ENCODE peak calls at places on chromosomes 16 and 17, in seven cellular contexts. One of them, this sample, is unnamed.

GRCh38 chr17:37373530-37374159 is 2.1 kb upstream of the C17orf78 start:
- DNase-seq in fibroblast of pulmonary artery: peak
- DNase-seq in ascending aorta: peak
- DNase-seq in NB4: peak
- DNase-seq in CD8-positive, alpha-beta T cell: peak
- DNase-seq in heart left ventricle: peak
- DNase-seq in SK-N-SH: peak
- DNase-seq in this sample: peak

GRCh38 chr16:73306901-73307413 is 259.0 kb upstream of the ZFHX3 start:
- DNase-seq in fibroblast of pulmonary artery: no peak
- DNase-seq in ascending aorta: no peak
- DNase-seq in NB4: no peak
- DNase-seq in CD8-positive, alpha-beta T cell: no peak
- DNase-seq in heart left ventricle: no peak
- DNase-seq in SK-N-SH: no peak
- DNase-seq in this sample: no peak

GRCh38 chr16:79307214-79307613 is 293.3 kb downstream of the MAF start:
- DNase-seq in fibroblast of pulmonary artery: no peak
- DNase-seq in ascending aorta: peak
- DNase-seq in NB4: peak
- DNase-seq in CD8-positive, alpha-beta T cell: no peak
- DNase-seq in heart left ventricle: peak
- DNase-seq in SK-N-SH: no peak
- DNase-seq in this sample: no peak

GRCh38 chr17:40443988-40444899 is 994 bp downstream of the IGFBP4 start:
- DNase-seq in fibroblast of pulmonary artery: peak
- DNase-seq in ascending aorta: no peak
- DNase-seq in NB4: peak
- DNase-seq in CD8-positive, alpha-beta T cell: no peak
- DNase-seq in heart left ventricle: no peak
- DNase-seq in SK-N-SH: no peak
- DNase-seq in this sample: no peak

GRCh38 chr17:58119491-58119890 is 28.7 kb upstream of the OR4D1 start:
- DNase-seq in fibroblast of pulmonary artery: no peak
- DNase-seq in ascending aorta: no peak
- DNase-seq in NB4: no peak
- DNase-seq in CD8-positive, alpha-beta T cell: no peak
- DNase-seq in heart left ventricle: no peak
- DNase-seq in SK-N-SH: no peak
- DNase-seq in this sample: no peak

GRCh38 chr17:41625602-41626001 is 1.2 kb upstream of the KRT17 start:
- DNase-seq in fibroblast of pulmonary artery: no peak
- DNase-seq in ascending aorta: no peak
- DNase-seq in NB4: peak
- DNase-seq in CD8-positive, alpha-beta T cell: no peak
- DNase-seq in heart left ventricle: peak
- DNase-seq in SK-N-SH: no peak
- DNase-seq in this sample: no peak

GRCh38 chr17:50817838-50818237 is 17.5 kb upstream of the WFIKKN2 start:
- DNase-seq in fibroblast of pulmonary artery: no peak
- DNase-seq in ascending aorta: no peak
- DNase-seq in NB4: no peak
- DNase-seq in CD8-positive, alpha-beta T cell: no peak
- DNase-seq in heart left ventricle: no peak
- DNase-seq in SK-N-SH: no peak
- DNase-seq in this sample: no peak

GRCh38 chr17:10803830-10804498 is at the start of gene TMEM238L:
- DNase-seq in fibroblast of pulmonary artery: no peak
- DNase-seq in ascending aorta: no peak
- DNase-seq in NB4: no peak
- DNase-seq in CD8-positive, alpha-beta T cell: no peak
- DNase-seq in heart left ventricle: no peak
- DNase-seq in SK-N-SH: no peak
- DNase-seq in this sample: no peak

GRCh38 chr16:90057738-90058173 is 19.4 kb downstream of the PRDM7 start:
- DNase-seq in fibroblast of pulmonary artery: peak
- DNase-seq in ascending aorta: peak
- DNase-seq in NB4: peak
- DNase-seq in CD8-positive, alpha-beta T cell: no peak
- DNase-seq in heart left ventricle: no peak
- DNase-seq in SK-N-SH: no peak
- DNase-seq in this sample: no peak

GRCh38 chr17:49723423-49723822 is 15.7 kb upstream of the SLC35B1 start:
- DNase-seq in fibroblast of pulmonary artery: peak
- DNase-seq in ascending aorta: no peak
- DNase-seq in NB4: peak
- DNase-seq in CD8-positive, alpha-beta T cell: no peak
- DNase-seq in heart left ventricle: peak
- DNase-seq in SK-N-SH: no peak
- DNase-seq in this sample: no peak

GRCh38 chr17:19724501-19725420 is 8.4 kb upstream of the SLC47A2 start:
- DNase-seq in fibroblast of pulmonary artery: no peak
- DNase-seq in ascending aorta: peak
- DNase-seq in NB4: peak
- DNase-seq in CD8-positive, alpha-beta T cell: peak
- DNase-seq in heart left ventricle: peak
- DNase-seq in SK-N-SH: no peak
- DNase-seq in this sample: no peak

GRCh38 chr17:28030386-28030785 is 12.1 kb upstream of the NLK start:
- DNase-seq in fibroblast of pulmonary artery: no peak
- DNase-seq in ascending aorta: no peak
- DNase-seq in NB4: no peak
- DNase-seq in CD8-positive, alpha-beta T cell: no peak
- DNase-seq in heart left ventricle: no peak
- DNase-seq in SK-N-SH: no peak
- DNase-seq in this sample: no peak

GRCh38 chr17:39623356-39623950 is 3.3 kb upstream of the PPP1R1B start:
- DNase-seq in fibroblast of pulmonary artery: peak
- DNase-seq in ascending aorta: peak
- DNase-seq in NB4: peak
- DNase-seq in CD8-positive, alpha-beta T cell: peak
- DNase-seq in heart left ventricle: peak
- DNase-seq in SK-N-SH: peak
- DNase-seq in this sample: no peak

GRCh38 chr16:364595-365491 is 5.5 kb downstream of the MRPL28 start:
- DNase-seq in fibroblast of pulmonary artery: no peak
- DNase-seq in ascending aorta: no peak
- DNase-seq in NB4: no peak
- DNase-seq in CD8-positive, alpha-beta T cell: no peak
- DNase-seq in heart left ventricle: no peak
- DNase-seq in SK-N-SH: no peak
- DNase-seq in this sample: no peak

GRCh38 chr17:29051194-29051593 is 8.3 kb downstream of the PIPOX start:
- DNase-seq in fibroblast of pulmonary artery: no peak
- DNase-seq in ascending aorta: no peak
- DNase-seq in NB4: no peak
- DNase-seq in CD8-positive, alpha-beta T cell: no peak
- DNase-seq in heart left ventricle: no peak
- DNase-seq in SK-N-SH: no peak
- DNase-seq in this sample: no peak

GRCh38 chr16:3740934-3741333 is 23.6 kb upstream of the TRAP1 start:
- DNase-seq in fibroblast of pulmonary artery: no peak
- DNase-seq in ascending aorta: no peak
- DNase-seq in NB4: no peak
- DNase-seq in CD8-positive, alpha-beta T cell: no peak
- DNase-seq in heart left ventricle: no peak
- DNase-seq in SK-N-SH: no peak
- DNase-seq in this sample: no peak

GRCh38 chr16:62225675-62226074 is 189.4 kb upstream of the CDH8 start:
- DNase-seq in fibroblast of pulmonary artery: peak
- DNase-seq in ascending aorta: no peak
- DNase-seq in NB4: peak
- DNase-seq in CD8-positive, alpha-beta T cell: no peak
- DNase-seq in heart left ventricle: peak
- DNase-seq in SK-N-SH: peak
- DNase-seq in this sample: no peak

GRCh38 chr16:84055801-84056634 is 13.4 kb upstream of the SLC38A8 start:
- DNase-seq in fibroblast of pulmonary artery: no peak
- DNase-seq in ascending aorta: no peak
- DNase-seq in NB4: no peak
- DNase-seq in CD8-positive, alpha-beta T cell: no peak
- DNase-seq in heart left ventricle: no peak
- DNase-seq in SK-N-SH: no peak
- DNase-seq in this sample: no peak

GRCh38 chr17:68398731-68399637 is 58.3 kb downstream of the WIPI1 start:
- DNase-seq in fibroblast of pulmonary artery: peak
- DNase-seq in ascending aorta: no peak
- DNase-seq in NB4: peak
- DNase-seq in CD8-positive, alpha-beta T cell: no peak
- DNase-seq in heart left ventricle: peak
- DNase-seq in SK-N-SH: peak
- DNase-seq in this sample: no peak

GRCh38 chr17:7883781-7884386 is 4.7 kb upstream of the CHD3 start:
- DNase-seq in fibroblast of pulmonary artery: peak
- DNase-seq in ascending aorta: no peak
- DNase-seq in NB4: peak
- DNase-seq in CD8-positive, alpha-beta T cell: no peak
- DNase-seq in heart left ventricle: no peak
- DNase-seq in SK-N-SH: peak
- DNase-seq in this sample: no peak

GRCh38 chr16:73354426-73354825 is 306.5 kb upstream of the ZFHX3 start:
- DNase-seq in fibroblast of pulmonary artery: no peak
- DNase-seq in ascending aorta: no peak
- DNase-seq in NB4: no peak
- DNase-seq in CD8-positive, alpha-beta T cell: no peak
- DNase-seq in heart left ventricle: no peak
- DNase-seq in SK-N-SH: no peak
- DNase-seq in this sample: no peak

GRCh38 chr17:18184143-18185007 is 747 bp downstream of the ALKBH5 start:
- DNase-seq in fibroblast of pulmonary artery: peak
- DNase-seq in ascending aorta: peak
- DNase-seq in NB4: peak
- DNase-seq in CD8-positive, alpha-beta T cell: peak
- DNase-seq in heart left ventricle: peak
- DNase-seq in SK-N-SH: no peak
- DNase-seq in this sample: no peak

GRCh38 chr16:31298958-31299357 is 39.2 kb downstream of the ITGAM start:
- DNase-seq in fibroblast of pulmonary artery: peak
- DNase-seq in ascending aorta: no peak
- DNase-seq in NB4: peak
- DNase-seq in CD8-positive, alpha-beta T cell: no peak
- DNase-seq in heart left ventricle: no peak
- DNase-seq in SK-N-SH: no peak
- DNase-seq in this sample: no peak

GRCh38 chr17:4940625-4941021 is 555 bp downstream of the RNF167 start:
- DNase-seq in fibroblast of pulmonary artery: no peak
- DNase-seq in ascending aorta: no peak
- DNase-seq in NB4: peak
- DNase-seq in CD8-positive, alpha-beta T cell: peak
- DNase-seq in heart left ventricle: no peak
- DNase-seq in SK-N-SH: no peak
- DNase-seq in this sample: no peak

GRCh38 chr17:76433693-76434092 is 19.3 kb downstream of the UBE2O start:
- DNase-seq in fibroblast of pulmonary artery: no peak
- DNase-seq in ascending aorta: no peak
- DNase-seq in NB4: no peak
- DNase-seq in CD8-positive, alpha-beta T cell: no peak
- DNase-seq in heart left ventricle: no peak
- DNase-seq in SK-N-SH: no peak
- DNase-seq in this sample: no peak

GRCh38 chr17:80287806-80288579 is 27.3 kb downstream of the RNF213 start:
- DNase-seq in fibroblast of pulmonary artery: no peak
- DNase-seq in ascending aorta: no peak
- DNase-seq in NB4: no peak
- DNase-seq in CD8-positive, alpha-beta T cell: no peak
- DNase-seq in heart left ventricle: no peak
- DNase-seq in SK-N-SH: no peak
- DNase-seq in this sample: no peak

GRCh38 chr17:5584971-5585794 is 874 bp upstream of the NLRP1 start:
- DNase-seq in fibroblast of pulmonary artery: peak
- DNase-seq in ascending aorta: no peak
- DNase-seq in NB4: no peak
- DNase-seq in CD8-positive, alpha-beta T cell: no peak
- DNase-seq in heart left ventricle: no peak
- DNase-seq in SK-N-SH: no peak
- DNase-seq in this sample: peak

DNA sequence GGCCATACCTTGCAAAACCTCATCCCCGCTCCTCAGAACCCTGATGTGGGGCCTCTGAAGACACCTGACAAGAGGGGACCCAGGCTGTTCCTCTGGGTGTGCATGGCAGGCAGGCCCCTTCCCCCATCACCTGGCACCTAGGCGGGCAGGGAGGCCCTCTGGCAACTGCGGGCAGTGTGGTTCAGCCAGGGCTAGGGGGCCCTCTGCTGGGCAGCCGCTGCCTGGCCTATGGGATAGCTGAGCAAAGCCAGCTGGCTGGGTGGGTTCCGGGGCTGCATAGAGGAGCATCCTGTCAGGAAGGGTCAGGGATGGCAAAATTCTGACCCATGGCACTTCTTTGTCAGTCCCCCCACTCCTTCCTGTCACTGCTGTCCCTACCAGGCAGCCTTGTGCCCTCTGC is 228.7 kb upstream of the ASIC2 start:
- DNase-seq in fibroblast of pulmonary artery: no peak
- DNase-seq in ascending aorta: no peak
- DNase-seq in NB4: peak
- DNase-seq in CD8-positive, alpha-beta T cell: no peak
- DNase-seq in heart left ventricle: no peak
- DNase-seq in SK-N-SH: peak
- DNase-seq in this sample: no peak
- TF ChIP-seq CTCF in fibroblast of pulmonary artery: peak
- TF ChIP-seq CTCF in ascending aorta: no peak
- TF ChIP-seq CTCF in NB4: peak
- TF ChIP-seq CTCF in CD8-positive, alpha-beta T cell: no peak
- TF ChIP-seq CTCF in heart left ventricle: peak
- TF ChIP-seq CTCF in SK-N-SH: peak
- TF ChIP-seq CTCF in this sample: no peak

GRCh38 chr17:77601054-77601979 is 357.2 kb upstream of the TNRC6C start:
- DNase-seq in fibroblast of pulmonary artery: no peak
- DNase-seq in ascending aorta: peak
- DNase-seq in NB4: no peak
- DNase-seq in CD8-positive, alpha-beta T cell: no peak
- DNase-seq in heart left ventricle: peak
- DNase-seq in SK-N-SH: peak
- DNase-seq in this sample: no peak
- H3K4me3 ChIP-seq in fibroblast of pulmonary artery: no peak
- H3K4me3 ChIP-seq in ascending aorta: peak
- H3K4me3 ChIP-seq in NB4: no peak
- H3K4me3 ChIP-seq in CD8-positive, alpha-beta T cell: no peak
- H3K4me3 ChIP-seq in heart left ventricle: no peak
- H3K4me3 ChIP-seq in SK-N-SH: no peak
- H3K4me3 ChIP-seq in this sample: no peak

GRCh38 chr16:27304102-27304501 is 9.7 kb upstream of the IL4R start:
- DNase-seq in fibroblast of pulmonary artery: no peak
- DNase-seq in ascending aorta: peak
- DNase-seq in NB4: no peak
- DNase-seq in CD8-positive, alpha-beta T cell: no peak
- DNase-seq in heart left ventricle: no peak
- DNase-seq in SK-N-SH: no peak
- DNase-seq in this sample: no peak
- TF ChIP-seq CTCF in fibroblast of pulmonary artery: no peak
- TF ChIP-seq CTCF in ascending aorta: no peak
- TF ChIP-seq CTCF in NB4: no peak
- TF ChIP-seq CTCF in CD8-positive, alpha-beta T cell: no peak
- TF ChIP-seq CTCF in heart left ventricle: no peak
- TF ChIP-seq CTCF in SK-N-SH: no peak
- TF ChIP-seq CTCF in this sample: no peak

DNA sequence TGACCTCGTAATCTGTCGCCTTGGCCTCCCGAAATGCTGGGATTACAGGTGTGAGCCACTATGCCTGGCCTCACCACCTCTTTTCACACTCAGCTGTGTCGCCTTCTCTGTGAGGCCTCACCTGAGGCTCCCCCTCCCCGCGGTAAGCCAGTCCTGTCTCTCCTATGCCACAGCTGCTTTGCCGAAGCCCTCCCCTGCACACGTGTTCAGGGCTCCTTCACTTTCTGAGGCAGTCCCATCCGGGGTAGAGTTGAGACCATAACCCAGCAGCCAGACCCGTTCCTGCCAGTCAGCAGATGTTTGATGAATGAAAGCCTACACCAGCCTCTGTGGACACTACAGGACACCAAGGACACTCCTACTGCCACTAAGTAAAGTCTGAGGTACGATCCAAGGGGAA is 10.6 kb downstream of the USP7 start:
- DNase-seq in fibroblast of pulmonary artery: no peak
- DNase-seq in ascending aorta: no peak
- DNase-seq in NB4: no peak
- DNase-seq in CD8-positive, alpha-beta T cell: no peak
- DNase-seq in heart left ventricle: no peak
- DNase-seq in SK-N-SH: no peak
- DNase-seq in this sample: no peak
- H3K4me3 ChIP-seq in fibroblast of pulmonary artery: no peak
- H3K4me3 ChIP-seq in ascending aorta: no peak
- H3K4me3 ChIP-seq in NB4: no peak
- H3K4me3 ChIP-seq in CD8-positive, alpha-beta T cell: no peak
- H3K4me3 ChIP-seq in heart left ventricle: no peak
- H3K4me3 ChIP-seq in SK-N-SH: no peak
- H3K4me3 ChIP-seq in this sample: no peak